ENCODE peak calls at places on chromosomes 7 and 10, in four cellular contexts. T is stimulated activated CD4-positive, alpha-beta T cell treated with anti-CD3 and anti-CD28 coated beads, Interleukin-15, amount 100 ng/mL, for 24 hours; W is HS-5; N is retinal pigment epithelial cell. K is an unnamed sample.

GRCh38 chr7:4479367-4480039 is 202.6 kb upstream of the FOXK1 start:
- DNase-seq in T (peak), W (peak), N (no peak), K (no peak)

GRCh38 chr10:20811131-20811530 is 86.0 kb downstream of the NEBL start:
- DNase-seq in T (no peak), W (no peak), N (no peak), K (no peak)

GRCh38 chr10:28839600-28840007 is 162.3 kb downstream of the BAMBI start:
- DNase-seq in T (no peak), W (no peak), N (peak), K (no peak)

GRCh38 chr7:151023211-151023610 is 1.1 kb downstream of the ATG9B start:
- DNase-seq in T (no peak), W (no peak), N (no peak), K (no peak)

GRCh38 chr10:132293416-132294195 is 14.1 kb downstream of the STK32C start:
- DNase-seq in T (no peak), W (no peak), N (no peak), K (no peak)

GRCh38 chr10:6142644-6143043 is 53.8 kb downstream of the RBM17 start:
- DNase-seq in T (no peak), W (no peak), N (no peak), K (no peak)

GRCh38 chr10:3563298-3563697 is 221.7 kb downstream of the KLF6 start:
- DNase-seq in T (peak), W (no peak), N (no peak), K (no peak)

GRCh38 chr7:28389504-28390385 is 22.6 kb upstream of the CREB5 start:
- DNase-seq in T (no peak), W (peak), N (no peak), K (no peak)

GRCh38 chr7:123533929-123534382 is 439 bp downstream of the IQUB start:
- DNase-seq in T (peak), W (no peak), N (no peak), K (no peak)

GRCh38 chr10:30928742-30929141 is 102.9 kb downstream of the ZNF438 start:
- DNase-seq in T (no peak), W (no peak), N (no peak), K (no peak)

GRCh38 chr7:98078197-98078870 is 28.3 kb upstream of the LMTK2 start:
- DNase-seq in T (no peak), W (no peak), N (no peak), K (no peak)

GRCh38 chr7:125529237-125529636 is 599.6 kb upstream of the POT1 start:
- DNase-seq in T (no peak), W (no peak), N (no peak), K (no peak)

GRCh38 chr10:74334221-74334620 is 183.2 kb downstream of the ADK start:
- DNase-seq in T (no peak), W (no peak), N (no peak), K (no peak)

GRCh38 chr10:25130911-25131310 is 43.9 kb upstream of the GPR158 start:
- DNase-seq in T (no peak), W (peak), N (no peak), K (no peak)

GRCh38 chr10:103800789-103801540 is 54.4 kb downstream of the SH3PXD2A start:
- DNase-seq in T (peak), W (no peak), N (no peak), K (no peak)

GRCh38 chr7:115654384-115655181 is 376.0 kb downstream of the TFEC start:
- DNase-seq in T (no peak), W (no peak), N (no peak), K (no peak)

GRCh38 chr10:11331706-11332105 is 279.7 kb downstream of the USP6NL start:
- DNase-seq in T (no peak), W (no peak), N (no peak), K (no peak)

GRCh38 chr7:138893258-138893657 is 87.9 kb downstream of the KIAA1549 start:
- DNase-seq in T (no peak), W (no peak), N (no peak), K (no peak)

GRCh38 chr10:94150541-94151184 is 156.9 kb downstream of the PLCE1 start:
- DNase-seq in T (no peak), W (no peak), N (no peak), K (no peak)

GRCh38 chr10:87935290-87936141 is 72.1 kb downstream of the PTEN start:
- DNase-seq in T (no peak), W (no peak), N (no peak), K (no peak)

GRCh38 chr10:102120142-102120986 is at the start of gene LDB1:
- DNase-seq in T (peak), W (no peak), N (no peak), K (no peak)

GRCh38 chr7:71842376-71842775 is 569.8 kb downstream of the CALN1 start:
- DNase-seq in T (no peak), W (no peak), N (no peak), K (no peak)

GRCh38 chr7:111018447-111018846 is 72.5 kb upstream of the LRRN3 start:
- DNase-seq in T (no peak), W (no peak), N (no peak), K (no peak)

GRCh38 chr10:3774814-3775670 is 10.0 kb downstream of the KLF6 start:
- DNase-seq in T (peak), W (no peak), N (peak), K (no peak)

GRCh38 chr7:73612598-73613269 is 11.6 kb downstream of the MLXIPL start:
- DNase-seq in T (no peak), W (no peak), N (no peak), K (no peak)

GRCh38 chr7:7221602-7222038 is 39.3 kb downstream of the C1GALT1 start:
- DNase-seq in T (no peak), W (peak), N (no peak), K (peak)

GRCh38 chr10:88062385-88062784 is 199.0 kb downstream of the PTEN start:
- DNase-seq in T (no peak), W (no peak), N (no peak), K (no peak)

GRCh38 chr7:98659746-98660145 is 42.7 kb downstream of the NPTX2 start:
- DNase-seq in T (no peak), W (no peak), N (no peak), K (no peak)

GRCh38 chr7:140659727-140660396 is 12.9 kb upstream of the ADCK2 start:
- DNase-seq in T (no peak), W (no peak), N (no peak), K (no peak)

GRCh38 chr7:95725170-95725569 is 47.2 kb upstream of the DYNC1I1 start:
- DNase-seq in T (no peak), W (no peak), N (no peak), K (no peak)

GRCh38 chr10:112588225-112588990 is 141.4 kb downstream of the VTI1A start:
- DNase-seq in T (no peak), W (no peak), N (no peak), K (no peak)

GRCh38 chr10:97737770-97738265 is 890 bp downstream of the ZFYVE27 start:
- DNase-seq in T (no peak), W (no peak), N (no peak), K (no peak)

GRCh38 chr10:4546500-4546899 is 279.5 kb upstream of the AKR1E2 start:
- DNase-seq in T (peak), W (no peak), N (no peak), K (no peak)

GRCh38 chr10:79137404-79137803 is 68.6 kb downstream of the ZMIZ1 start:
- DNase-seq in T (no peak), W (no peak), N (no peak), K (no peak)

GRCh38 chr7:91267558-91267955 is 3.3 kb downstream of the FZD1 start:
- DNase-seq in T (no peak), W (no peak), N (no peak), K (peak)

K was measured in BJ.